ENCODE peak calls at places on chromosome 13, in ten cellular contexts. O is AG04450, X is SK-N-SH, V is lower leg skin, K is cardiac fibroblast, A is NB4, B is heart right ventricle, G is PC-3, Z is pancreas, F is fibroblast of lung. Y is an unnamed sample.

GRCh38 chr13:40611635-40612422 is 54.6 kb downstream of the FOXO1 start:
- DNase-seq in O (no peak), X (no peak), V (no peak), K (no peak), A (no peak), B (no peak), G (no peak), Z (no peak), F (no peak), Y (no peak)

GRCh38 chr13:44263920-44264610 is 109.6 kb upstream of the SERP2 start:
- DNase-seq in O (no peak), X (no peak), V (no peak), K (peak), A (no peak), B (no peak), G (no peak), Z (no peak), F (no peak), Y (no peak)

GRCh38 chr13:24187185-24187584 is 26.7 kb downstream of the SPATA13 start:
- DNase-seq in O (no peak), X (no peak), V (no peak), K (no peak), A (peak), B (no peak), G (peak), Z (no peak), F (no peak), Y (no peak)

GRCh38 chr13:109768176-109768575 is 18.2 kb downstream of the IRS2 start:
- DNase-seq in O (no peak), X (no peak), V (no peak), K (no peak), A (no peak), B (no peak), G (no peak), Z (no peak), F (no peak), Y (no peak)

GRCh38 chr13:24039621-24040475 is 120.7 kb upstream of the SPATA13 start:
- DNase-seq in O (no peak), X (no peak), V (no peak), K (no peak), A (no peak), B (no peak), G (no peak), Z (no peak), F (no peak), Y (no peak)

GRCh38 chr13:23608704-23609413 is 38.6 kb downstream of the TNFRSF19 start:
- DNase-seq in O (no peak), X (peak), V (peak), K (peak), A (no peak), B (peak), G (no peak), Z (no peak), F (peak), Y (no peak)

GRCh38 chr13:38514575-38514974 is 164.9 kb downstream of the UFM1 start:
- DNase-seq in O (no peak), X (no peak), V (no peak), K (no peak), A (no peak), B (no peak), G (no peak), Z (no peak), F (no peak), Y (no peak)

GRCh38 chr13:109408596-109409382 is 377.6 kb downstream of the IRS2 start:
- DNase-seq in O (no peak), X (no peak), V (no peak), K (no peak), A (peak), B (no peak), G (no peak), Z (no peak), F (peak), Y (no peak)

GRCh38 chr13:51004918-51005460 is 95.4 kb downstream of the RNASEH2B start:
- DNase-seq in O (no peak), X (no peak), V (no peak), K (no peak), A (no peak), B (no peak), G (no peak), Z (no peak), F (no peak), Y (no peak)

GRCh38 chr13:93775507-93776108 is 549.0 kb downstream of the GPC6 start:
- DNase-seq in O (peak), X (no peak), V (no peak), K (peak), A (no peak), B (no peak), G (peak), Z (no peak), F (peak), Y (no peak)

GRCh38 chr13:107104631-107105030 is 536.7 kb upstream of the ARGLU1 start:
- DNase-seq in O (peak), X (no peak), V (no peak), K (no peak), A (no peak), B (no peak), G (no peak), Z (no peak), F (no peak), Y (no peak)

GRCh38 chr13:51804295-51805172 is 571 bp upstream of the DHRS12 start:
- DNase-seq in O (no peak), X (peak), V (no peak), K (no peak), A (no peak), B (peak), G (no peak), Z (no peak), F (peak), Y (no peak)

GRCh38 chr13:30581582-30581981 is 36.1 kb upstream of the USPL1 start:
- DNase-seq in O (no peak), X (no peak), V (no peak), K (peak), A (peak), B (no peak), G (peak), Z (no peak), F (peak), Y (no peak)

GRCh38 chr13:42354246-42355117 is 82.5 kb downstream of the AKAP11 start:
- DNase-seq in O (peak), X (no peak), V (no peak), K (peak), A (no peak), B (no peak), G (peak), Z (no peak), F (peak), Y (no peak)

GRCh38 chr13:21232196-21232595 is 55.7 kb downstream of the MRPL57 start:
- DNase-seq in O (peak), X (no peak), V (peak), K (peak), A (peak), B (no peak), G (no peak), Z (no peak), F (peak), Y (no peak)

GRCh38 chr13:57557979-57558529 is 73.5 kb upstream of the PCDH17 start:
- DNase-seq in O (no peak), X (peak), V (no peak), K (no peak), A (peak), B (no peak), G (peak), Z (no peak), F (peak), Y (no peak)

GRCh38 chr13:41565221-41565620 is 107.9 kb downstream of the RGCC start:
- DNase-seq in O (peak), X (no peak), V (no peak), K (peak), A (no peak), B (no peak), G (no peak), Z (no peak), F (peak), Y (no peak)

GRCh38 chr13:112071902-112072530 is 5.1 kb downstream of the SOX1 start:
- DNase-seq in O (no peak), X (no peak), V (no peak), K (no peak), A (no peak), B (no peak), G (no peak), Z (no peak), F (no peak), Y (no peak)

GRCh38 chr13:25489238-25489637 is 117.5 kb downstream of the ATP8A2 start:
- DNase-seq in O (no peak), X (no peak), V (no peak), K (no peak), A (no peak), B (no peak), G (no peak), Z (no peak), F (no peak), Y (no peak)

GRCh38 chr13:90622547-90622946 is 724.9 kb upstream of the MIR17HG start:
- DNase-seq in O (no peak), X (no peak), V (no peak), K (peak), A (no peak), B (no peak), G (peak), Z (no peak), F (no peak), Y (no peak)

GRCh38 chr13:72728290-72728605 is 525 bp downstream of the BORA start:
- DNase-seq in O (no peak), X (no peak), V (no peak), K (no peak), A (no peak), B (no peak), G (no peak), Z (no peak), F (no peak), Y (no peak)

GRCh38 chr13:61128850-61129645 is 286.6 kb downstream of the PCDH20 start:
- DNase-seq in O (no peak), X (no peak), V (no peak), K (no peak), A (no peak), B (no peak), G (peak), Z (no peak), F (no peak), Y (no peak)

GRCh38 chr13:93249259-93249917 is 22.8 kb downstream of the GPC6 start:
- DNase-seq in O (peak), X (no peak), V (no peak), K (peak), A (no peak), B (no peak), G (peak), Z (no peak), F (peak), Y (peak)

GRCh38 chr13:107441279-107441678 is 774.1 kb downstream of the LIG4 start:
- DNase-seq in O (peak), X (no peak), V (no peak), K (peak), A (no peak), B (no peak), G (peak), Z (no peak), F (peak), Y (no peak)

GRCh38 chr13:52361225-52361624 is 44.7 kb downstream of the THSD1 start:
- DNase-seq in O (no peak), X (no peak), V (no peak), K (no peak), A (no peak), B (no peak), G (peak), Z (no peak), F (no peak), Y (no peak)

GRCh38 chr13:64305246-64305645 is 2889.6 kb upstream of the PCDH20 start:
- DNase-seq in O (no peak), X (no peak), V (no peak), K (peak), A (no peak), B (no peak), G (peak), Z (no peak), F (peak), Y (no peak)

GRCh38 chr13:70541451-70541850 is 433.2 kb upstream of the KLHL1 start:
- DNase-seq in O (no peak), X (no peak), V (no peak), K (no peak), A (no peak), B (no peak), G (no peak), Z (no peak), F (no peak), Y (no peak)

GRCh38 chr13:83940742-83941141 is 58.5 kb upstream of the SLITRK1 start:
- DNase-seq in O (no peak), X (no peak), V (no peak), K (peak), A (no peak), B (no peak), G (peak), Z (no peak), F (peak), Y (no peak)

GRCh38 chr13:61873717-61874116 is 458.1 kb upstream of the PCDH20 start:
- DNase-seq in O (no peak), X (no peak), V (no peak), K (no peak), A (no peak), B (no peak), G (no peak), Z (no peak), F (no peak), Y (no peak)

GRCh38 chr13:65959305-65959704 is 1270.8 kb downstream of the PCDH9 start:
- DNase-seq in O (no peak), X (no peak), V (no peak), K (peak), A (no peak), B (no peak), G (peak), Z (no peak), F (no peak), Y (no peak)

GRCh38 chr13:66313408-66313807 is 916.7 kb downstream of the PCDH9 start:
- DNase-seq in O (no peak), X (no peak), V (no peak), K (peak), A (no peak), B (no peak), G (peak), Z (no peak), F (peak), Y (no peak)

GRCh38 chr13:44431150-44431549 is 57.5 kb downstream of the SERP2 start:
- DNase-seq in O (no peak), X (no peak), V (no peak), K (no peak), A (no peak), B (no peak), G (no peak), Z (peak), F (no peak), Y (no peak)

GRCh38 chr13:33109801-33110200 is 93.6 kb downstream of the KL start:
- DNase-seq in O (no peak), X (no peak), V (no peak), K (no peak), A (no peak), B (no peak), G (no peak), Z (no peak), F (no peak), Y (no peak)

GRCh38 chr13:93603043-93603442 is 376.4 kb downstream of the GPC6 start:
- DNase-seq in O (peak), X (no peak), V (no peak), K (peak), A (no peak), B (no peak), G (peak), Z (no peak), F (peak), Y (peak)

GRCh38 chr13:38463047-38463446 is 113.4 kb downstream of the UFM1 start:
- DNase-seq in O (no peak), X (no peak), V (no peak), K (no peak), A (no peak), B (no peak), G (no peak), Z (no peak), F (no peak), Y (no peak)

GRCh38 chr13:113929628-113930615 is 44.0 kb downstream of the C13orf46 start:
- DNase-seq in O (no peak), X (peak), V (no peak), K (no peak), A (no peak), B (no peak), G (no peak), Z (peak), F (no peak), Y (peak)
- TF ChIP-seq CTCF in O (no peak), X (peak), V (no peak), K (no peak), A (no peak), B (no peak), G (no peak), Z (no peak), F (no peak), Y (peak)

DNA sequence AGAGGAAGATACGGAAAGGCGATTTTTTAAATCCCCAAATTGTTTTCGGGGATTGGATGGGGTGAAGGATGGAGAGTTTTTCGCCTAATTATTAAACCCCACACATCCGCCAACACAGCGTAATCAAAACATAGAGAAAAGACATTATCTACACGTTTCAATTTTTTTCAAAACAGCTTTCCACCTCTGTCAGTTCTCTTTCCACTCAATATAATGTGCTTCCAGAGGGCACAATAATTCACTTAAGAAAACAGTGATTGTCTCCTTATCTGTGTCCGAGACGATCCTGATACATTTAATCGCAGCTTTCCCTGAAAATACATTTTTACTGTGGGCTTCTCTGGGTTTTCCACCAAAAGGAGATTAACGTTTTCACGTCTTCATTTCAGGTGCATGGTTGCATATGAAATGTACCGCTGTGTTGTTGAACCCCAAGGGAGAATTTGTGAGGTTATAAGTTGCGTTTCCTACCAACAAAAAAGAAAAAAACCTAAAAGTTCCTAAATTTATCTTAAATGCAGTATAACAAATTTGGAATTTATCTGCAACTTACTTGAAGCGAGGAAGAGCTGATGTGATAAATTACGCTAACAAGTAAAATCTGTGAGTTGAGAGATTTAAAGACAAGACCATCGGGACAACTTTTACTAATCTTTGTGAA is 625 bp upstream of the OBI1 start:
- DNase-seq in O (no peak), X (peak), V (no peak), K (no peak), A (no peak), B (no peak), G (no peak), Z (no peak), F (no peak), Y (no peak)
- H3K4me3 ChIP-seq in O (peak), X (peak), V (peak), K (peak), A (no peak), B (peak), G (peak), Z (peak), F (peak), Y (peak)

GRCh38 chr13:73754727-73755292 is 379.4 kb downstream of the KLF12 start:
- DNase-seq in O (peak), X (peak), V (peak), K (peak), A (peak), B (peak), G (peak), Z (no peak), F (peak), Y (no peak)
- TF ChIP-seq CTCF in O (peak), X (peak), V (no peak), K (peak), A (peak), B (peak), G (peak), Z (peak), F (peak), Y (peak)

GRCh38 chr13:19961484-19961883 is 3.0 kb downstream of the ZMYM2 start:
- DNase-seq in O (no peak), X (no peak), V (no peak), K (no peak), A (no peak), B (no peak), G (no peak), Z (no peak), F (peak), Y (no peak)
- H3K4me3 ChIP-seq in O (peak), X (peak), V (no peak), K (no peak), A (peak), B (peak), G (peak), Z (no peak), F (peak), Y (no peak)

GRCh38 chr13:36088463-36088862 is 42.7 kb downstream of the DCLK1 start:
- DNase-seq in O (no peak), X (no peak), V (no peak), K (no peak), A (no peak), B (no peak), G (no peak), Z (no peak), F (no peak), Y (no peak)

GRCh38 chr13:36089130-36089529 is 42.1 kb downstream of the DCLK1 start:
- DNase-seq in O (no peak), X (no peak), V (peak), K (no peak), A (no peak), B (no peak), G (no peak), Z (no peak), F (no peak), Y (no peak)

GRCh38 chr13:36086117-36086516 is 45.1 kb downstream of the DCLK1 start:
- DNase-seq in O (no peak), X (peak), V (no peak), K (no peak), A (no peak), B (no peak), G (no peak), Z (no peak), F (no peak), Y (no peak)

GRCh38 chr13:36090592-36090991 is 40.6 kb downstream of the DCLK1 start:
- DNase-seq in O (no peak), X (no peak), V (no peak), K (no peak), A (no peak), B (no peak), G (no peak), Z (no peak), F (no peak), Y (no peak)

GRCh38 chr13:36088001-36088400 is 43.2 kb downstream of the DCLK1 start:
- DNase-seq in O (no peak), X (no peak), V (no peak), K (no peak), A (no peak), B (no peak), G (peak), Z (no peak), F (no peak), Y (no peak)
- TF ChIP-seq CTCF in O (no peak), X (no peak), V (no peak), K (no peak), A (no peak), B (no peak), G (no peak), Z (no peak), F (no peak), Y (no peak)

GRCh38 chr13:99972190-99972731 is 694 bp upstream of the ZIC5 start:
- DNase-seq in O (no peak), X (peak), V (no peak), K (no peak), A (no peak), B (no peak), G (no peak), Z (no peak), F (no peak), Y (no peak)
- H3K4me3 ChIP-seq in O (no peak), X (no peak), V (no peak), K (no peak), A (no peak), B (no peak), G (no peak), Z (no peak), F (no peak), Y (no peak)

DNA sequence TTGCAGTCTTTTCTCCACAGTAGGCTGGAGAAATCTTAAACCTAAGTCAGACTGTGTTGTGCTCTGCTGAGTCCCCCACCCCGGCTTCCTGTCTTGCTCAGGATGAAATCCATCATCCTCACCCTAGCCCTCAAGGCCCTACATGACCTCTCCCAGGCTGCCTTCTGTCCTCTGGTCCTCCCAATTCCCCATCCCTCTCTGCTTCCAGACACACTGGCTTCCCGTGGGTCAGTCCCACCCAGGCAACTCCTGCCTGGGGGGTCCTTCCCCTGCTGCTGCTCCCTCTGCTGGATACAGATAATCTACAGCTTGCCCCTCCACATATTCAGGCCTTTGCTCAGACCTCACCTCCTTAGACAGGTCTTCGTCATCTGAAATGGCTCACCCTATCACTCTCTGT is 18.4 kb upstream of the CBY2 start:
- DNase-seq in O (no peak), X (peak), V (no peak), K (no peak), A (no peak), B (no peak), G (no peak), Z (no peak), F (no peak), Y (no peak)
- TF ChIP-seq CTCF in O (peak), X (peak), V (no peak), K (no peak), A (peak), B (no peak), G (peak), Z (no peak), F (no peak), Y (peak)